ENCODE peak calls at places on chromosomes 1 and 21, in six cellular contexts. S, F, D, Y, C and G are unnamed samples.

GRCh38 chr21:29448766-29449165 is 150.0 kb downstream of the BACH1 start:
- DNase-seq in S (no peak), F (no peak), D (no peak), Y (no peak), C (no peak), G (no peak)

GRCh38 chr1:76501576-76502219 is 365.6 kb upstream of the ST6GALNAC5 start:
- DNase-seq in S (peak; percentile 28), F (no peak), D (no peak), Y (no peak), C (no peak), G (no peak)

GRCh38 chr1:193417420-193417819 is 231.0 kb upstream of the B3GALT2 start:
- DNase-seq in S (no peak), F (no peak), D (no peak), Y (peak; percentile 63), C (no peak), G (no peak)

GRCh38 chr1:160112370-160112769 is 3.2 kb upstream of the ATP1A2 start:
- DNase-seq in S (no peak), F (no peak), D (no peak), Y (no peak), C (no peak), G (no peak)

GRCh38 chr1:48182441-48182840 is 40.1 kb upstream of the SLC5A9 start:
- DNase-seq in S (no peak), F (no peak), D (no peak), Y (no peak), C (no peak), G (no peak)

GRCh38 chr21:40548134-40548533 is 298.8 kb downstream of the DSCAM start:
- DNase-seq in S (no peak), F (no peak), D (no peak), Y (no peak), C (no peak), G (no peak)

GRCh38 chr1:44801491-44802305 is 1.5 kb downstream of the PLK3 start:
- DNase-seq in S (no peak), F (no peak), D (no peak), Y (no peak), C (no peak), G (no peak)

GRCh38 chr1:162475089-162475488 is 22.5 kb upstream of the UHMK1 start:
- DNase-seq in S (no peak), F (no peak), D (no peak), Y (no peak), C (no peak), G (no peak)

GRCh38 chr21:46633561-46633960 is 1.9 kb upstream of the PRMT2 start:
- DNase-seq in S (peak; percentile 74), F (peak; percentile 30), D (no peak), Y (no peak), C (peak; percentile 5), G (no peak)

GRCh38 chr21:37207441-37208009 is 59.6 kb downstream of the VPS26C start:
- DNase-seq in S (no peak), F (peak; percentile 21), D (no peak), Y (no peak), C (no peak), G (no peak)

GRCh38 chr1:230708631-230709580 is 5.0 kb downstream of the AGT start:
- DNase-seq in S (no peak), F (no peak), D (no peak), Y (peak; percentile 8), C (no peak), G (no peak)

GRCh38 chr1:247494746-247495145 is 36.8 kb upstream of the OR2B11 start:
- DNase-seq in S (no peak), F (no peak), D (no peak), Y (no peak), C (no peak), G (no peak)

GRCh38 chr1:52159033-52159789 is 17.3 kb downstream of the ZFYVE9 start:
- DNase-seq in S (no peak), F (no peak), D (no peak), Y (peak; percentile 64), C (no peak), G (no peak)

GRCh38 chr1:25513666-25514065 is 29.7 kb upstream of the LDLRAP1 start:
- DNase-seq in S (no peak), F (no peak), D (no peak), Y (no peak), C (no peak), G (no peak)

GRCh38 chr1:231203259-231204057 is 37.6 kb upstream of the GNPAT start:
- DNase-seq in S (no peak), F (no peak), D (no peak), Y (no peak), C (no peak), G (no peak)

GRCh38 chr1:101161619-101162018 is 75.2 kb upstream of the S1PR1 start:
- DNase-seq in S (no peak), F (no peak), D (no peak), Y (no peak), C (no peak), G (no peak)

GRCh38 chr1:28208818-28209441 is 23.9 kb downstream of the DNAJC8 start:
- DNase-seq in S (peak; percentile 61), F (peak; percentile 65), D (peak; percentile 61), Y (peak; percentile 62), C (peak; percentile 35), G (peak; percentile 56)

GRCh38 chr1:208885046-208885445 is 640.9 kb upstream of the PLXNA2 start:
- DNase-seq in S (no peak), F (no peak), D (no peak), Y (peak; percentile 16), C (no peak), G (no peak)

GRCh38 chr1:225811622-225812487 is 1.9 kb downstream of the EPHX1 start:
- DNase-seq in S (no peak), F (no peak), D (peak; percentile 60), Y (no peak), C (no peak), G (no peak)

GRCh38 chr1:207745285-207745684 is 6.6 kb upstream of the CD46 start:
- DNase-seq in S (no peak), F (no peak), D (no peak), Y (peak; percentile 58), C (no peak), G (no peak)

GRCh38 chr1:24898909-24899439 is 31.1 kb downstream of the RUNX3 start:
- DNase-seq in S (no peak), F (no peak), D (no peak), Y (no peak), C (no peak), G (peak; percentile 27)

GRCh38 chr1:216475659-216476276 is 52.5 kb upstream of the USH2A start:
- DNase-seq in S (no peak), F (no peak), D (no peak), Y (no peak), C (no peak), G (no peak)

GRCh38 chr1:165816801-165817497 is 10.5 kb upstream of the UCK2 start:
- DNase-seq in S (no peak), F (no peak), D (no peak), Y (no peak), C (no peak), G (no peak)

GRCh38 chr1:117466761-117467160 is 99.5 kb downstream of the MAN1A2 start:
- DNase-seq in S (no peak), F (no peak), D (no peak), Y (no peak), C (no peak), G (no peak)

GRCh38 chr1:40185951-40186864 is 25.0 kb downstream of the RLF start:
- DNase-seq in S (no peak), F (peak; percentile 67), D (no peak), Y (peak; percentile 76), C (no peak), G (peak; percentile 27)

GRCh38 chr1:230270185-230270939 is 155.8 kb downstream of the PGBD5 start:
- DNase-seq in S (no peak), F (peak; percentile 30), D (no peak), Y (no peak), C (no peak), G (peak; percentile 25)

GRCh38 chr1:231855966-231856365 is 229.4 kb downstream of the DISC1 start:
- DNase-seq in S (no peak), F (no peak), D (no peak), Y (no peak), C (no peak), G (no peak)

GRCh38 chr1:25347556-25347955 is 9.4 kb downstream of the TMEM50A start:
- DNase-seq in S (no peak), F (no peak), D (no peak), Y (no peak), C (no peak), G (no peak)

GRCh38 chr1:166952002-166952746 is 23.2 kb downstream of the ILDR2 start:
- DNase-seq in S (no peak), F (peak; percentile 56), D (no peak), Y (peak; percentile 74), C (no peak), G (no peak)

GRCh38 chr21:35984654-35985366 is 75.5 kb downstream of the SETD4 start:
- DNase-seq in S (no peak), F (no peak), D (no peak), Y (no peak), C (no peak), G (no peak)

GRCh38 chr1:27597036-27597435 is 6.9 kb downstream of the AHDC1 start:
- DNase-seq in S (no peak), F (no peak), D (no peak), Y (no peak), C (no peak), G (no peak)

GRCh38 chr1:48775817-48776399 is 783 bp downstream of the BEND5 start:
- DNase-seq in S (no peak), F (no peak), D (no peak), Y (no peak), C (no peak), G (no peak)

GRCh38 chr1:18542351-18542750 is 61.6 kb downstream of the KLHDC7A start:
- DNase-seq in S (no peak), F (no peak), D (no peak), Y (no peak), C (no peak), G (no peak)

GRCh38 chr1:205449750-205450443 is 5.9 kb downstream of the BLACAT1 start:
- DNase-seq in S (no peak), F (peak; percentile 60), D (peak; percentile 74), Y (peak; percentile 76), C (no peak), G (no peak)

GRCh38 chr21:39647476-39647875 is 34.7 kb downstream of the B3GALT5 start:
- DNase-seq in S (no peak), F (no peak), D (no peak), Y (peak; percentile 86), C (no peak), G (no peak)

GRCh38 chr1:210743038-210743437 is 390.9 kb downstream of the KCNH1 start:
- DNase-seq in S (no peak), F (no peak), D (no peak), Y (no peak), C (no peak), G (no peak)